ENCODE peak calls at places on chromosomes 11 and 22, in eight cellular contexts. Z is RKO, D is posterior cingulate gyrus, Y is GM03348, C is HT-29, N is tibial nerve, O is ACHN, W is germinal center. I is an unnamed sample.
A peak's percentile ranks its signal among the peaks of the same experiment; 100 is the strongest.

GRCh38 chr11:35663408-35663702 is 780 bp downstream of the TRIM44 start:
- DNase-seq in Z (no peak), O (no peak), Y (no peak), N (no peak), W (no peak), C (no peak), D (no peak), I (no peak)

GRCh38 chr11:126840201-126840886 is 160.2 kb downstream of the KIRREL3 start:
- DNase-seq in C (no peak), N (no peak), W (no peak), Z (no peak), O (no peak), D (no peak), Y (peak; percentile 70), I (peak; percentile 63)

GRCh38 chr22:43101306-43101705 is 9.2 kb upstream of the BIK start:
- DNase-seq in D (no peak), N (no peak), Y (no peak), W (no peak), C (no peak), Z (no peak), O (no peak), I (no peak)

GRCh38 chr11:69348414-69349235 is 54.7 kb downstream of the MYEOV start:
- DNase-seq in Z (no peak), Y (no peak), N (no peak), W (no peak), O (no peak), C (peak; percentile 80), D (no peak), I (no peak)

GRCh38 chr22:28111501-28111900 is 192.4 kb upstream of the PITPNB start:
- DNase-seq in D (no peak), W (no peak), Z (no peak), C (no peak), N (no peak), O (no peak), Y (peak; percentile 67), I (peak; percentile 61)

GRCh38 chr11:121886005-121886739 is 229.8 kb downstream of the BLID start:
- DNase-seq in Y (no peak), Z (no peak), D (no peak), C (no peak), N (peak; percentile 61), O (no peak), W (no peak), I (no peak)

GRCh38 chr11:74612877-74613276 is 20.5 kb downstream of the POLD3 start:
- DNase-seq in N (no peak), D (no peak), W (no peak), O (no peak), C (no peak), Z (no peak), Y (no peak), I (no peak)

GRCh38 chr11:47992959-47993820 is 12.8 kb downstream of the PTPRJ start:
- DNase-seq in Y (peak; percentile 41), W (no peak), N (no peak), C (no peak), D (no peak), O (peak; percentile 86), Z (peak; percentile 70), I (peak; percentile 73)